ENCODE peak calls at places on chromosomes 11 and 22, in four cellular contexts. F is ACHN, E is ELR, O is non-pigmented ciliary epithelial cell. S is an unnamed sample.

GRCh38 chr11:123217897-123218296 is 22.8 kb upstream of the CLMP start:
- DNase-seq in E (no peak), F (peak), O (no peak), S (no peak)

GRCh38 chr11:75196426-75196825 is 44.1 kb upstream of the TPBGL start:
- DNase-seq in O (no peak), F (no peak), E (no peak), S (no peak)

GRCh38 chr11:19419813-19420212 is 179.1 kb upstream of the E2F8 start:
- DNase-seq in F (no peak), E (no peak), O (no peak), S (no peak)

GRCh38 chr11:114098927-114099326 is 39.4 kb downstream of the ZBTB16 start:
- DNase-seq in O (no peak), E (no peak), F (no peak), S (peak)

GRCh38 chr22:27105142-27106025 is 448.0 kb downstream of the MIAT start:
- DNase-seq in O (peak), F (no peak), E (peak), S (no peak)

GRCh38 chr11:110713469-110713776 is 1.2 kb upstream of the ARHGAP20 start:
- DNase-seq in E (no peak), O (no peak), F (no peak), S (no peak)

GRCh38 chr22:20080776-20081654 is 974 bp downstream of the DGCR8 start:
- DNase-seq in E (peak), O (no peak), F (peak), S (peak)

GRCh38 chr11:106091480-106092123 is 14.1 kb downstream of the AASDHPPT start:
- DNase-seq in F (peak), O (peak), E (peak), S (no peak)

GRCh38 chr11:35792148-35792845 is 129.7 kb downstream of the TRIM44 start:
- DNase-seq in E (no peak), O (no peak), F (no peak), S (no peak)

GRCh38 chr22:46113110-46113909 is 37.0 kb upstream of the PPARA start:
- DNase-seq in E (no peak), O (no peak), F (no peak), S (no peak)

GRCh38 chr11:8288166-8288772 is 24.6 kb upstream of the LMO1 start:
- DNase-seq in E (no peak), O (no peak), F (no peak), S (no peak)